ENCODE peak calls at places on chromosomes 11 and 22, in seven cellular contexts. E, P, Q, A, X, F and C are unnamed samples.

GRCh38 chr11:132158091-132158490 is 787.7 kb downstream of the NTM start:
- DNase-seq in E (no peak), P (no peak), Q (peak; percentile 71), A (no peak), X (peak; percentile 88), F (no peak), C (peak; percentile 1)

GRCh38 chr11:120302001-120302805 is 22.9 kb upstream of the TLCD5 start:
- DNase-seq in E (no peak), P (no peak), Q (no peak), A (no peak), X (peak; percentile 69), F (no peak), C (no peak)

GRCh38 chr11:85627332-85627997 is at the start of gene DLG2:
- DNase-seq in E (no peak), P (no peak), Q (peak; percentile 23), A (no peak), X (no peak), F (peak; percentile 45), C (peak; percentile 27)

GRCh38 chr11:74895340-74896116 is 53.4 kb downstream of the XRRA1 start:
- DNase-seq in E (no peak), P (no peak), Q (no peak), A (no peak), X (no peak), F (no peak), C (no peak)

GRCh38 chr11:122646549-122647340 is 8.8 kb upstream of the UBASH3B start:
- DNase-seq in E (no peak), P (no peak), Q (no peak), A (no peak), X (no peak), F (no peak), C (peak; percentile 71)

GRCh38 chr11:110645253-110645652 is 67.0 kb downstream of the ARHGAP20 start:
- DNase-seq in E (no peak), P (no peak), Q (no peak), A (no peak), X (no peak), F (no peak), C (no peak)

GRCh38 chr11:6855971-6856542 is 6.8 kb upstream of the OR10A2 start:
- DNase-seq in E (no peak), P (no peak), Q (no peak), A (no peak), X (no peak), F (no peak), C (peak; percentile 70)

GRCh38 chr11:44309483-44310197 is at the start of gene ALX4:
- DNase-seq in E (no peak), P (no peak), Q (peak; percentile 79), A (peak; percentile 17), X (peak; percentile 87), F (peak; percentile 68), C (no peak)

GRCh38 chr11:5280582-5281102 is 10.9 kb upstream of the HBE1 start:
- DNase-seq in E (peak; percentile 44), P (peak; percentile 38), Q (peak; percentile 51), A (no peak), X (peak; percentile 88), F (peak; percentile 6), C (peak; percentile 97)

GRCh38 chr11:7413961-7414728 is 71.2 kb upstream of the OLFML1 start:
- DNase-seq in E (peak; percentile 2), P (no peak), Q (peak; percentile 40), A (no peak), X (peak; percentile 59), F (no peak), C (no peak)

GRCh38 chr11:46286789-46287188 is 9.3 kb downstream of the CREB3L1 start:
- DNase-seq in E (no peak), P (no peak), Q (no peak), A (no peak), X (no peak), F (no peak), C (no peak)

GRCh38 chr11:72777755-72778278 is 16.0 kb downstream of the STARD10 start:
- DNase-seq in E (peak; percentile 90), P (no peak), Q (no peak), A (no peak), X (no peak), F (no peak), C (no peak)

GRCh38 chr11:7965386-7965785 is at the start of gene NLRP10:
- DNase-seq in E (no peak), P (no peak), Q (no peak), A (no peak), X (no peak), F (no peak), C (no peak)

GRCh38 chr11:64449381-64450167 is 90.6 kb downstream of the RPS6KA4 start:
- DNase-seq in E (peak; percentile 66), P (no peak), Q (peak; percentile 90), A (peak; percentile 69), X (peak; percentile 95), F (peak; percentile 81), C (peak; percentile 66)

GRCh38 chr22:35620624-35621245 is 3.6 kb upstream of the MB start:
- DNase-seq in E (no peak), P (no peak), Q (peak; percentile 22), A (no peak), X (no peak), F (no peak), C (no peak)

GRCh38 chr11:125081098-125081798 is 18.1 kb downstream of the SLC37A2 start:
- DNase-seq in E (no peak), P (no peak), Q (no peak), A (no peak), X (peak; percentile 64), F (no peak), C (peak; percentile 48)

GRCh38 chr11:72769680-72770079 is 17.5 kb upstream of the ARAP1 start:
- DNase-seq in E (no peak), P (no peak), Q (no peak), A (no peak), X (no peak), F (no peak), C (no peak)

GRCh38 chr11:58061813-58062212 is 31.1 kb downstream of the OR6Q1 start:
- DNase-seq in E (no peak), P (no peak), Q (no peak), A (no peak), X (no peak), F (no peak), C (peak; percentile 78)

GRCh38 chr11:62370743-62371440 is 33.6 kb downstream of the ASRGL1 start:
- DNase-seq in E (no peak), P (no peak), Q (peak; percentile 38), A (peak; percentile 38), X (peak; percentile 62), F (no peak), C (no peak)

GRCh38 chr11:72684236-72684912 is 10.2 kb upstream of the PDE2A start:
- DNase-seq in E (peak; percentile 49), P (peak; percentile 21), Q (peak; percentile 73), A (peak; percentile 52), X (peak; percentile 92), F (peak; percentile 60), C (peak; percentile 71)

GRCh38 chr11:61447601-61448551 is 18.0 kb downstream of the SDHAF2 start:
- DNase-seq in E (no peak), P (no peak), Q (no peak), A (no peak), X (no peak), F (no peak), C (no peak)

GRCh38 chr11:102410382-102410784 is 42.2 kb downstream of the TMEM123 start:
- DNase-seq in E (no peak), P (no peak), Q (peak; percentile 32), A (no peak), X (no peak), F (no peak), C (no peak)
- TF ChIP-seq CTCF in E (no peak), P (no peak), Q (no peak), A (no peak), X (no peak), F (no peak), C (no peak)

GRCh38 chr22:39308614-39309363 is 10.6 kb downstream of the RPL3 start:
- DNase-seq in E (no peak), P (no peak), Q (peak; percentile 48), A (no peak), X (peak; percentile 74), F (no peak), C (peak; percentile 93)
- TF ChIP-seq CTCF in E (peak; percentile 48), P (peak; percentile 3), Q (peak; percentile 8), A (no peak), X (no peak), F (no peak), C (no peak)

GRCh38 chr11:33399421-33399820 is 142.2 kb downstream of the HIPK3 start:
- DNase-seq in E (no peak), P (no peak), Q (no peak), A (no peak), X (no peak), F (no peak), C (no peak)
- TF ChIP-seq CTCF in E (no peak), P (no peak), Q (no peak), A (no peak), X (no peak), F (no peak), C (no peak)

GRCh38 chr11:78914503-78914902 is 339.8 kb upstream of the NARS2 start:
- DNase-seq in E (no peak), P (no peak), Q (no peak), A (no peak), X (peak; percentile 12), F (no peak), C (no peak)

GRCh38 chr11:78921517-78921916 is 346.9 kb upstream of the NARS2 start:
- DNase-seq in E (no peak), P (no peak), Q (no peak), A (no peak), X (no peak), F (no peak), C (no peak)

GRCh38 chr11:78920329-78920728 is 345.7 kb upstream of the NARS2 start:
- DNase-seq in E (no peak), P (no peak), Q (no peak), A (no peak), X (peak; percentile 5), F (no peak), C (no peak)

GRCh38 chr11:78912778-78913177 is 338.1 kb upstream of the NARS2 start:
- DNase-seq in E (no peak), P (no peak), Q (no peak), A (no peak), X (peak; percentile 3), F (no peak), C (no peak)

DNA sequence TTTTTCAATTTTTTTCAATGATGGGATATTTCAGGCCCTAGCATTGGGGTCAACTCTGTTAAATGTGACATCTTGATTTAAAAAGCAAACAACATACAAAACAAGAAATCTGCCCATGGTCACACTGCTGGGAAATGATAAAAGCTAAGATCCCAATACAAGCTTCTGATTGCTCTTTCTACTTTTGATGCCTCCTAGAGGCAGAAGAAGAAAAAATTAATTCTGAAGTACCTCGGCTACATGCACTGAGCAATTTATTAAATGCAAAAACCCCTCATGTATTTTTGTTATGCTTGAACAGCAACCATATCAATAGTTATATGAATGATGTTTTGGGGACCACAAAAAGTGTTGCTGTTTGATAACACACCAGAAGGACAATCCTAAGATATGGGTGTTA is 342.1 kb upstream of the NARS2 start:
- DNase-seq in E (no peak), P (no peak), Q (no peak), A (no peak), X (no peak), F (no peak), C (no peak)
- TF ChIP-seq CTCF in E (no peak), P (no peak), Q (peak; percentile 32), A (no peak), X (peak; percentile 48), F (no peak), C (peak; percentile 0)

GRCh38 chr11:69540118-69541000 is 58.9 kb downstream of the LINC01488 start:
- DNase-seq in E (peak; percentile 26), P (peak; percentile 36), Q (peak; percentile 62), A (no peak), X (peak; percentile 78), F (peak; percentile 30), C (no peak)
- TF ChIP-seq CTCF in E (no peak), P (peak; percentile 61), Q (peak; percentile 16), A (no peak), X (peak; percentile 42), F (no peak), C (no peak)